ENCODE peak calls at places on chromosomes 11 and 22, in five cellular contexts. Z, J, U, R and K are unnamed samples.

GRCh38 chr22:46576556-46577351 is 39.3 kb upstream of the CELSR1 start:
- DNase-seq in Z (no peak), J (peak), U (no peak), R (peak), K (no peak)

GRCh38 chr11:72635309-72635915 is 38.8 kb downstream of the PDE2A start:
- DNase-seq in Z (no peak), J (no peak), U (no peak), R (no peak), K (no peak)

GRCh38 chr22:39956932-39957664 is 3.1 kb upstream of the TMA7B start:
- DNase-seq in Z (no peak), J (no peak), U (no peak), R (no peak), K (no peak)

GRCh38 chr11:122864386-122864785 is 18.2 kb upstream of the JHY start:
- DNase-seq in Z (no peak), J (no peak), U (no peak), R (no peak), K (no peak)

GRCh38 chr11:4167758-4168157 is 73.2 kb downstream of the RRM1 start:
- DNase-seq in Z (no peak), J (no peak), U (no peak), R (no peak), K (no peak)

GRCh38 chr11:132072880-132073213 is 702.4 kb downstream of the NTM start:
- DNase-seq in Z (no peak), J (peak), U (no peak), R (no peak), K (no peak)

GRCh38 chr11:128946646-128947045 is 4.0 kb upstream of the TP53AIP1 start:
- DNase-seq in Z (no peak), J (no peak), U (no peak), R (no peak), K (no peak)

GRCh38 chr22:38135133-38135706 is 24.7 kb upstream of the BAIAP2L2 start:
- DNase-seq in Z (peak), J (peak), U (no peak), R (no peak), K (no peak)

GRCh38 chr11:26286472-26287066 is 45.4 kb upstream of the ANO3 start:
- DNase-seq in Z (peak), J (peak), U (no peak), R (peak), K (peak)

GRCh38 chr11:84905411-84905810 is 721.7 kb downstream of the DLG2 start:
- DNase-seq in Z (no peak), J (peak), U (no peak), R (no peak), K (no peak)

GRCh38 chr11:133547808-133548494 is 15.7 kb upstream of the OPCML start:
- DNase-seq in Z (no peak), J (no peak), U (no peak), R (no peak), K (no peak)

GRCh38 chr11:31763296-31763695 is 47.8 kb downstream of the PAX6 start:
- DNase-seq in Z (no peak), J (no peak), U (no peak), R (no peak), K (no peak)

GRCh38 chr11:68962527-68963250 is 18.1 kb downstream of the MRGPRD start:
- DNase-seq in Z (peak), J (no peak), U (no peak), R (no peak), K (no peak)

GRCh38 chr11:1679881-1680280 is 17.1 kb upstream of the KRTAP5-6 start:
- DNase-seq in Z (no peak), J (no peak), U (no peak), R (no peak), K (no peak)

GRCh38 chr11:96339704-96340554 is 3.1 kb downstream of the MAML2 start:
- DNase-seq in Z (no peak), J (peak), U (no peak), R (peak), K (no peak)

GRCh38 chr11:18671246-18671645 is 27.3 kb upstream of the TMEM86A start:
- DNase-seq in Z (no peak), J (no peak), U (no peak), R (no peak), K (no peak)

GRCh38 chr11:11533751-11534150 is 88.1 kb downstream of the GALNT18 start:
- DNase-seq in Z (no peak), J (no peak), U (no peak), R (no peak), K (no peak)

GRCh38 chr11:119258983-119259382 is 52.8 kb downstream of the CBL start:
- DNase-seq in Z (no peak), J (peak), U (no peak), R (no peak), K (no peak)

GRCh38 chr11:119266063-119266462 is 50.9 kb downstream of the MCAM start:
- DNase-seq in Z (no peak), J (no peak), U (no peak), R (no peak), K (no peak)

GRCh38 chr11:119266517-119267255 is 50.2 kb downstream of the MCAM start:
- DNase-seq in Z (no peak), J (peak), U (no peak), R (no peak), K (no peak)

GRCh38 chr11:119263352-119263940 is 53.5 kb downstream of the MCAM start:
- DNase-seq in Z (no peak), J (peak), U (no peak), R (no peak), K (no peak)

GRCh38 chr11:119262668-119263351 is 54.1 kb downstream of the MCAM start:
- DNase-seq in Z (no peak), J (peak), U (no peak), R (peak), K (no peak)
- TF ChIP-seq MAFK in Z (no peak), J (no peak), U (no peak), R (no peak), K (no peak)

GRCh38 chr11:34926101-34926830 is 9.8 kb downstream of the PDHX start:
- DNase-seq in Z (peak), J (peak), U (no peak), R (peak), K (peak)
- TF ChIP-seq MAFK in Z (no peak), J (no peak), U (no peak), R (no peak), K (no peak)

DNA sequence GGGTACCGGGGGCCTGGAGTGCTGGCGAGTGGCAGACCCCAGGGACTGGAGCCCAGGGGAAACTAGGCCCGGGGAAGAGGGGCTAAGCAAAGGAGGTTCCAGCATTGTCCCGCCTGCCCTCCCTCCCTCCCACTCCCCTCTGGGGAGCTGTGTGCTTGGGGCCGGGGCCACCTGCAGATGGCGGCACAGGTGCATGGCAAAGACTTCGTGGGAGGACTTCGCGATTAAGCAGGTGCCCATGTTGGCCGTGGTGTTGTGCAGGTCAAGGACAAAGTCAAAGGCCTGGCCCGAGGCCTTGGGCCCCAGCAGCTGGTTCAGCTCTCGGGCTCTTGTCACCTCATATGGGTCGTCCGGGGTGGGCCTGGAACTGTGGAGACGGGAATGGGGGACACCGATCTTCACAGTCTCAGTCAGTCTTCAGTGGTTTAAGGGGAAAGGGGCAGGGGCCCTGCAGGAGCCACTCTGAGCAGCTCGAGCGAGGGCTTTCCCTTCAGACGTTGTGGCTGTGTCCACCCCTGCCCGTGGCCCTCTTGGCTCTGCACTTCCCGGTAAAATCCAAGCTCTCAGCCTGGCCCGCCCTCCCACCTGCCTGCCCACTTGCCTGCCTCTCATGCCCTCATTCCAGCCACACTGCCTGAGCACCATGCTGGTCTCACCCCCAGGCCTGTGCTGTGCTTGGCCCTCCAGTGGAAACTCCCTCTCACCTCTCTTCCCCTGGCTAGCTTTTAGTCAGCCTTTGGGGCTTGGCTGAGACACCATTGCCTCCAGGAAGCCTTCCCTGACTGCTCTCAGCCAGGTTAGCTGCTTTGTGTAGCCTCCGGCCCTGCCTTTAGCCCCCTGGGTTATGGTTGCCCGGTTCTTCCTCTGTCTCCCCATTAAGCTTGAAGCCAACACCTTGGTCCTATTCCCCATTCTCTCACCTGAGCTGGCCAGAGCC is 4.7 kb downstream of the ACY3 start:
- DNase-seq in Z (no peak), J (no peak), U (no peak), R (no peak), K (no peak)
- TF ChIP-seq MAFK in Z (no peak), J (no peak), U (no peak), R (no peak), K (no peak)

DNA sequence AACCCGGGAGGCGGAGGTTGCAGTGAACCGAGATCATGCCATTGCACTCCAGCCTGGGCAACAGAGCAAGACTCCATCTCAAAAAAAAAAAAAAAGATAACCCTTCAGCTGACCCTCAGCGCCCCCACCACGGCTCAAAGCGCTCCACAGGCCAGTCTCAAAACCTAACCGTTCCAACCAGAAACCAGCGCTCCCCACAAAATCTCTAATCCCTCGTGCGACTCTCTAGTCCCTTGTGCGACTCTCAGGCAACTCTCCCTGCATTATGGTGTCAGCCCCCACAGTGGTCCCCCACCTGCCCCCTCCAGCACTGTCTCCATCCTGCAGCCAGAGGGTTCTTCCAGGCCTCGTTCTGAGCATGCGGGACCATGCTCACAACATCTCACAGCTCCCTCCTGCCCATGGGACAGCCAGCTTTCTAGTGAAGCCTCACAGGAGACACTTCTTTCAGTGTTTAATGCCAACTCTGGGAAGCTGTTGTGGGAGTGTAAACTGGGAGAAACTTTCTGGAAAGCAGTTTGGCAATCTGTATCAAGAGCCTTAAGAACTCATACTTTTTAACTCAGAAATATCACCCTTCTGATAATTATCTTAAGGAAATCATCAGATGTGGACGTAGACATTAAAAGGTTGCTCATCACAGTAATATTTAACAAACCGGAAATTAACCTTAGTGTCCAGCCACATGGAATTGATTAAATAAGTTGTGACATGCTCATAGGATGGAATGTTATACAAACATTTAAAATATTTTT is 4.2 kb upstream of the RASGRP2 start:
- DNase-seq in Z (no peak), J (peak), U (no peak), R (no peak), K (no peak)
- TF ChIP-seq MAFK in Z (no peak), J (no peak), U (no peak), R (no peak), K (no peak)

GRCh38 chr11:35267504-35267903 is 128.5 kb downstream of the CD44 start:
- DNase-seq in Z (no peak), J (peak), U (no peak), R (no peak), K (no peak)
- TF ChIP-seq MAFK in Z (no peak), J (no peak), U (no peak), R (no peak), K (no peak)

DNA sequence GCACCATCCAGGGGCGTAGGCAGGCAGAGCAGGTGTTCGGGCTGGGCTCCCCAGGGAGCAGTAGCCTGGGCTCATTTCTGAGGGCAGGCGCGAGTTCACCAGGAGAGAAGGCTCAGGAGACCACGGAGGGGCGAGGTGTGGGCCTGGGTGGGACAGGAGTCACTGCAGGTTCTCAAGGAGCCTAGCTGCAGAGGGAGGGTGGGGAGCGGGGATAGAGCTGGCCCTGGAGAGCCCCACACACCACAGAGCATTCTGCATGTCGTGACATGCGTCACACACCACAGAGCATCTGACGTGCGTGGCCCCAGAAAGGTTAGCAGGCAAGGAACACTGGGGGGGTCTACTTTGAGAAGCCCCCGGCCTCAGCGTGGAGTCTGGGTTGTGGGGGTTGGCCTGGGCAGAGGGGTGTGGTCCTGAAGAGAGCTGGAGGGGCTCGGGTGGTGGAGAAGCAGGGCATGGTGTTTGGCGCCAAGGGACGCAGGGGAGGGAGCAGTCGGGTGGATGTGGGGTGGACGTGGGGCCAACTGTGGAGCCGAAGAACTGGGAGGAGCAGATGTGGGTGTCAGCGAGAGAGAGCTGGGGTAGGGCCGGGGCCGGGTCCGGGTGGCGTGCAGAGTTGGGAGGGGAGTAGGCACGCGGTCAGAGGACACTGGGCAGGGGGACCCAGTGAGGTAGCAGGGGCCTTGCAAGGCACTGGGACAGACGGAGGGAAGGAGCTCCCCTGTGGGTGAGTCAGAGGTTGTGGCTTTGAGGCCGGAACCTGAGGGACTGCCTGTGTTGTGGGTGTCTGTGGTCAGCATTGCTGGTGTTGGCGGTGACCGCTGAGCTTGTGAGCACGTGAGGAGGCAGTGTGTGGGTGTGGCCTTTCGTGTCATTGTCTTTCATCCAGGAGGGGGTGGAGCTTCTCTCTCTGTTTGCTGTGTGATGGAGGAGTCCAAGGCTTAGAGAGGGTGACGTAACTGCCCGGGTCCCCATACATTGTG is 25.5 kb downstream of the CTTN start:
- DNase-seq in Z (peak), J (peak), U (no peak), R (peak), K (peak)
- TF ChIP-seq MAFK in Z (no peak), J (peak), U (no peak), R (no peak), K (no peak)

DNA sequence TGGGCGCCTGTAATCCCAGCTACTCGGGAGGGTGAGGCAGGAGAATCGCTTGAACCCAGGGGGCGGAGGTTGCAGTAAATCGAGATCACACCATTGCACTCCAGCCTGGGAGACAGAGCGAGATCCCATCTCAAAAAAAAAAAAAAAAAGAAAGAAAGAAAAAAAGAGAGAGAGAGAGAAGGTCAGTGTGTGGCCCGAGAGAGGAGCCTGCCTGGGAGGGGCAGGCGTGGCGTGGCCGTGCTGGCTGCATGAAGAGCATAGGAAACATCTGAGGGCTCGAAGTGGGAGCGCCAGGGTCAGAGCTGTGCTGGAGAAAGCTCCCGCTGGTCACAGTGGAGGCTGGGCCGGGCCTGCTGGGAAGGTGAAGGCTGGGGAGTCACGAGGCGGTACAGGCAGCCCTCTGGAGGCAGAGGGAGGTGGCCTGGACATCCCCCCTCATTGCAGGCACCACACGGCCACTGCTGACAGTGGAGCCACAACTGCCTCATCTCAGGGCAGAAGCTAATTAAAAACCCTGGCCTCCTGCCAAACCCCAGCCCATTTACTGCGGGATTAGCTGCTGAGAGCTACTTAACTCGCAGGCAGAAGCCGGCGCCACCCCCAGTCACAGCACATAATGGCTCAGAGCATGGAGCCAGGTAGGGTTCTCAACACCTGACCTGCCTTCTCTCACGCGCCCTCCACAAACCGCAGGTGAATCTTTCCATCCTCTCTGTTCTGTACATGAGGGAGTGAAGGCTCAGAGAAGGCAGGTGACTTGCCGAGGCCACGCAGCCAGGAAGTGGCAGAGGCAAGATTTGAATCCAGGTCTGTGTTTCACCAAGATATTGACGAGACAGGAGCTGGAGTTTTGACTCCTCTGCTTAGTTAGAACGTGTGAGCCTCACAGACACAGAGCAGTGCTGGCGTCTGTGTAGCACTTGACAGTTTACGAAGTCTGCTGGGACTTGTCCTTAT is 32.6 kb downstream of the NFAM1 start:
- DNase-seq in Z (no peak), J (no peak), U (no peak), R (peak), K (no peak)
- TF ChIP-seq MAFK in Z (no peak), J (no peak), U (no peak), R (no peak), K (no peak)

GRCh38 chr22:41940853-41941765 is 5.8 kb downstream of the CENPM start:
- DNase-seq in Z (peak), J (peak), U (no peak), R (peak), K (peak)

GRCh38 chr22:41943661-41944209 is 3.2 kb downstream of the CENPM start:
- DNase-seq in Z (no peak), J (peak), U (no peak), R (no peak), K (no peak)

GRCh38 chr22:41935015-41935908 is 8.7 kb upstream of the TNFRSF13C start:
- DNase-seq in Z (no peak), J (no peak), U (no peak), R (no peak), K (no peak)

GRCh38 chr22:41936894-41937169 is 10.1 kb downstream of the CENPM start:
- DNase-seq in Z (no peak), J (no peak), U (no peak), R (no peak), K (no peak)

GRCh38 chr22:41939981-41940852 is 6.7 kb downstream of the CENPM start:
- DNase-seq in Z (peak), J (no peak), U (no peak), R (peak), K (no peak)
- TF ChIP-seq MAFK in Z (no peak), J (no peak), U (no peak), R (no peak), K (no peak)